ENCODE peak calls at places on chromosome 13, in nine cellular contexts. U is CD8-positive, alpha-beta memory T cell; N is upper lobe of right lung; A is IMR-90; L is thoracic aorta; R is adrenal gland; D is mesenchymal stem cell; M is tibial artery; W is ovary. O is an unnamed sample.

GRCh38 chr13:113842336-113843062 is 21.4 kb downstream of the GAS6 start:
- DNase-seq in N (peak; percentile 60), L (no peak), M (no peak), D (no peak), W (no peak), U (no peak), A (no peak), R (no peak), O (peak; percentile 31)

GRCh38 chr13:48000559-48001126 is 430 bp downstream of the SUCLA2 start:
- DNase-seq in A (peak; percentile 2), U (no peak), L (no peak), M (peak; percentile 24), W (peak; percentile 20), D (no peak), N (no peak), R (peak; percentile 59), O (peak; percentile 58)

GRCh38 chr13:85725433-85725832 is 73.8 kb downstream of the SLITRK6 start:
- DNase-seq in U (no peak), M (no peak), L (no peak), W (no peak), N (no peak), A (no peak), R (no peak), D (no peak), O (no peak)

GRCh38 chr13:44573071-44573470 is 3.1 kb downstream of the TSC22D1 start:
- DNase-seq in L (no peak), M (no peak), N (no peak), R (no peak), U (no peak), A (no peak), D (no peak), W (no peak), O (no peak)

GRCh38 chr13:101545521-101545920 is 93.0 kb downstream of the ITGBL1 start:
- DNase-seq in U (no peak), N (no peak), R (no peak), W (no peak), L (no peak), M (no peak), A (peak; percentile 61), D (no peak), O (no peak)

GRCh38 chr13:28817204-28817603 is 2.9 kb upstream of the MTUS2 start:
- DNase-seq in U (no peak), N (no peak), M (no peak), A (no peak), D (no peak), R (no peak), W (no peak), L (no peak), O (peak; percentile 55)

GRCh38 chr13:28492527-28493367 is 2.2 kb downstream of the FLT1 start:
- DNase-seq in U (peak; percentile 79), R (no peak), D (peak; percentile 61), A (no peak), L (no peak), W (no peak), M (no peak), N (no peak), O (peak; percentile 38)

GRCh38 chr13:23674795-23675640 is 104.8 kb downstream of the TNFRSF19 start:
- DNase-seq in L (no peak), D (peak; percentile 43), A (peak; percentile 99), N (no peak), M (no peak), U (no peak), W (no peak), R (no peak), O (no peak)

GRCh38 chr13:54356209-54356608 is 1327.6 kb downstream of the OLFM4 start:
- DNase-seq in W (no peak), A (no peak), D (no peak), N (no peak), L (no peak), U (no peak), R (no peak), M (no peak), O (no peak)

GRCh38 chr13:44664308-44664707 is 88.2 kb upstream of the TSC22D1 start:
- DNase-seq in L (no peak), R (no peak), D (no peak), W (no peak), A (no peak), N (no peak), U (no peak), M (no peak), O (no peak)

GRCh38 chr13:29743229-29743786 is 107.1 kb downstream of the UBL3 start:
- DNase-seq in R (no peak), M (peak; percentile 65), N (no peak), D (peak; percentile 61), L (no peak), A (peak; percentile 79), W (peak; percentile 16), U (no peak), O (peak; percentile 33)

GRCh38 chr13:41311607-41312500 is 787 bp downstream of the NAA16 start:
- DNase-seq in W (peak; percentile 63), R (peak; percentile 55), U (peak; percentile 60), A (peak; percentile 43), M (peak; percentile 28), D (peak; percentile 59), L (peak; percentile 8), N (peak; percentile 80), O (peak; percentile 59)

GRCh38 chr13:37226966-37227365 is 121.5 kb upstream of the CSNK1A1L start:
- DNase-seq in L (no peak), U (no peak), N (no peak), M (no peak), A (peak; percentile 75), D (no peak), W (no peak), R (no peak), O (no peak)

GRCh38 chr13:41960700-41961697 is at the start of gene VWA8:
- DNase-seq in N (peak; percentile 93), A (peak; percentile 78), D (peak; percentile 75), L (peak; percentile 21), M (peak; percentile 51), W (peak; percentile 77), U (peak; percentile 83), R (peak; percentile 83), O (peak; percentile 88)

DNA sequence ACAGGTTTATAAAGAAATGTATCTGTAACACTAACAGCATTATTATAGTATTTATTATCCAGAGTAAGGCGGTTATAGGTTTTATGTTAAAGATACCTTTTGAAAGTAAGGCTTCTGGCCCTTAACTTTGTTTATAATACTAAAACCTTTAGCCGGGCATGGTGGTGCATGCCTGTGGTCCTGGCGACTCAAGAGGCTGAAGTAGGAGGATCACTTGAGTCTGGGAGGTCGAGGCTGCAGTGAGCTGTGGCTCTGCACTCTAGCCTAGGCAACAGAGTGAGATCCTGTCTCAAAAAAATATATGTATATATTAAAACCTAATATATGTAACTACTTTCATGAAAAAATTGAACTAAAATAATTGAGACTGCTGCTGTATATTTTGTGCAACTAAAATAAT is 98.7 kb upstream of the KLF5 start:
- DNase-seq in A (no peak), L (no peak), W (no peak), R (no peak), M (no peak), U (no peak), D (no peak), N (no peak), O (no peak)
- H3K27ac ChIP-seq in A (no peak overlapping the region), L (no peak overlapping the region), W (no peak overlapping the region), R (no peak overlapping the region), M (no peak overlapping the region), U (no peak overlapping the region), D (no peak overlapping the region), N (no peak overlapping the region), O (no peak overlapping the region)

GRCh38 chr13:99192480-99192879 is 8.2 kb upstream of the UBAC2 start:
- DNase-seq in W (no peak), A (no peak), D (no peak), N (no peak), R (no peak), M (no peak), U (no peak), L (no peak), O (no peak)

GRCh38 chr13:99193152-99193551 is 7.5 kb upstream of the UBAC2 start:
- DNase-seq in R (no peak), L (no peak), N (no peak), W (no peak), M (no peak), A (no peak), U (no peak), D (no peak), O (no peak)

GRCh38 chr13:99191336-99191899 is 9.2 kb upstream of the UBAC2 start:
- DNase-seq in R (no peak), A (no peak), N (no peak), L (no peak), M (no peak), D (no peak), W (no peak), U (no peak), O (no peak)

GRCh38 chr13:99191900-99192399 is 8.7 kb upstream of the UBAC2 start:
- DNase-seq in W (no peak), L (no peak), N (no peak), A (peak; percentile 74), M (no peak), D (no peak), R (no peak), U (no peak), O (no peak)

DNA sequence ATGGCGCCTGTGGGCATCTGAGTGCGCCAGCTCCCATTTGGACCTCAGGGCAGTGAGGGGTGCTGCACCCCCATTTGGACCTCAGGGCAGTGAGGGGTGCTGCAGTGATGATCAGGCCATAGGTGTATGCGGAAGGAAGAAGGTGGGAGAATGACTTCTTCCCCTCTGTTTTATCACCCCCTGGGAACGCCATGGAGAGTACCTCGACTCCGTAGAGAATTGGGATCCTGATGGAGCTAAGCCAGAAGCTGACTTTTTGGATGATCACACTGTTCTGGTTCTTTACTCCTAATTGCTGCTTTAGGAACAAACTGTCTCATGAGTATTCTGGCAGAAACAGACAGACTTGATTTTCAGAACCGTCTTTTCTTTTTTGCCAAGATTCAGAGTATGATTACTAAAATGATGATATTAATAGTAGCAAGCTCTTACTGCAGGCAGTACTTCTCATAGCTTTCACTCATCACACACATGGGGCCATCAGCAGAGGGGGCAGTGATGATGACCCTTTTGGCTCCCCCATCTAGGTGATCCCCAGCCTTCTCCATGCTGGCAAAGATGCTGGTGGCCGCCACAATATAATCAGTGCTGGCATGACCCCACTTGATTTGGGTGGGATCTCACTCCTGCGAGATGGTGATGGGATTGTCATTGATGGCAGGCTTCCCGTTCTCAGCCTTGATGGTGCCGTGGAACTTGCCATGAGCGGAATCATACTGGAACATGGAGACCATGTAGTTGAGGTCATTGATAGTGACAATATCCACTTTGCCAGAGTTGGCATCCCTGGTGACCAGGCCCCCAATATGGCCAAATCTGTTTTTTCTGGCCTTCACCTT is 10.3 kb upstream of the UBAC2 start:
- DNase-seq in L (no peak), W (no peak), M (no peak), R (no peak), U (no peak), D (no peak), N (no peak), A (no peak), O (no peak)
- H3K4me3 ChIP-seq in L (no peak overlapping the region), W (no peak overlapping the region), M (no peak overlapping the region), R (no peak overlapping the region), U (no peak overlapping the region), D (no peak overlapping the region), N (no peak overlapping the region), A (no peak overlapping the region), O (no peak overlapping the region)

GRCh38 chr13:49098198-49098597 is 121.9 kb upstream of the MLNR start:
- DNase-seq in M (no peak), N (no peak), D (peak; percentile 95), R (peak; percentile 71), A (peak; percentile 99), W (peak; percentile 42), U (no peak), L (peak; percentile 30), O (peak; percentile 94)
- H3K27ac ChIP-seq in M (peak overlapping the region; percentile 27), N (peak overlapping the region; percentile 45), D (peak overlapping the region; percentile 47), R (peak overlapping the region; percentile 56), A (no peak overlapping the region), W (no peak overlapping the region), U (no peak overlapping the region), L (peak overlapping the region; percentile 56), O (peak overlapping the region; percentile 29)

GRCh38 chr13:51112771-51113170 is 1.7 kb upstream of the C13orf42 start:
- DNase-seq in W (no peak), L (no peak), D (no peak), M (no peak), N (no peak), U (no peak), R (no peak), A (no peak), O (no peak)
- H3K4me3 ChIP-seq in W (no peak overlapping the region), L (no peak overlapping the region), D (no peak overlapping the region), M (no peak overlapping the region), N (no peak overlapping the region), U (no peak overlapping the region), R (no peak overlapping the region), A (no peak overlapping the region), O (no peak overlapping the region)

O was measured in cardiac muscle cell.